ENCODE peak calls at places on chromosomes 2 and 18, in ten cellular contexts. Y is IMR-90; X is small intestine; Z is lung; J is OCI-LY7; Q is body of pancreas; I is transverse colon; A is naive thymus-derived CD4-positive, alpha-beta T cell; U is aorta; R is WERI-Rb-1. D is an unnamed sample.

GRCh38 chr18:80046011-80046410 is 11.8 kb downstream of the RBFA start:
- DNase-seq in Q (no peak), I (no peak), J (no peak), U (no peak), Y (no peak), R (no peak), X (no peak), Z (no peak), A (no peak), D (no peak)

GRCh38 chr2:120741514-120742448 is 6.1 kb downstream of the GLI2 start:
- DNase-seq in Y (no peak), R (no peak), J (no peak), U (no peak), Q (peak), A (no peak), I (no peak), Z (peak), X (no peak), D (peak)

GRCh38 chr2:232367591-232368233 is 10.8 kb upstream of the ALPP start:
- DNase-seq in U (peak), Y (no peak), Z (no peak), Q (no peak), X (no peak), A (no peak), I (no peak), J (no peak), R (peak), D (no peak)

GRCh38 chr2:56291711-56292110 is 107.9 kb downstream of the CCDC85A start:
- DNase-seq in Y (no peak), J (no peak), A (no peak), R (no peak), X (no peak), I (no peak), Q (no peak), Z (no peak), U (no peak), D (no peak)

GRCh38 chr2:36538345-36538744 is 59.6 kb downstream of the FEZ2 start:
- DNase-seq in R (no peak), Z (no peak), I (no peak), X (no peak), Y (no peak), J (no peak), Q (no peak), A (no peak), U (no peak), D (no peak)

GRCh38 chr18:60070631-60071030 is 170.8 kb downstream of the PMAIP1 start:
- DNase-seq in A (no peak), U (no peak), Z (no peak), Y (no peak), Q (no peak), X (no peak), J (no peak), I (no peak), R (no peak), D (no peak)

GRCh38 chr18:12657048-12657848 is 659 bp downstream of the SPIRE1 start:
- DNase-seq in U (peak), A (peak), R (peak), Y (peak), X (no peak), Q (peak), J (no peak), I (peak), Z (peak), D (peak)

GRCh38 chr2:77228379-77228778 is 293.8 kb downstream of the LRRTM4 start:
- DNase-seq in R (peak), Y (no peak), Q (no peak), A (no peak), Z (no peak), J (no peak), U (no peak), I (no peak), X (no peak), D (no peak)

GRCh38 chr2:148000095-148000494 is 20.4 kb downstream of the ORC4 start:
- DNase-seq in R (no peak), Y (no peak), J (no peak), U (no peak), Z (no peak), X (no peak), A (no peak), I (no peak), Q (no peak), D (no peak)

GRCh38 chr18:69956037-69956436 is 8.4 kb upstream of the CD226 start:
- DNase-seq in Z (no peak), X (no peak), R (no peak), Y (no peak), A (no peak), U (no peak), J (no peak), Q (no peak), I (no peak), D (no peak)

GRCh38 chr2:197954328-197954727 is 149.9 kb downstream of the PLCL1 start:
- DNase-seq in Q (no peak), A (peak), R (no peak), J (no peak), Z (no peak), Y (no peak), U (no peak), X (no peak), I (no peak), D (no peak)

GRCh38 chr2:197950754-197951153 is 146.4 kb downstream of the PLCL1 start:
- DNase-seq in Y (no peak), A (no peak), X (no peak), J (no peak), I (no peak), Z (no peak), U (no peak), R (no peak), Q (no peak), D (no peak)

GRCh38 chr2:197949224-197949623 is 144.8 kb downstream of the PLCL1 start:
- DNase-seq in A (no peak), I (no peak), U (no peak), Z (no peak), Y (no peak), R (no peak), Q (no peak), J (no peak), X (no peak), D (no peak)

GRCh38 chr2:197947219-197947757 is 142.9 kb downstream of the PLCL1 start:
- DNase-seq in Y (no peak), Q (no peak), I (no peak), X (no peak), A (no peak), R (no peak), J (no peak), Z (no peak), U (no peak), D (no peak)

DNA sequence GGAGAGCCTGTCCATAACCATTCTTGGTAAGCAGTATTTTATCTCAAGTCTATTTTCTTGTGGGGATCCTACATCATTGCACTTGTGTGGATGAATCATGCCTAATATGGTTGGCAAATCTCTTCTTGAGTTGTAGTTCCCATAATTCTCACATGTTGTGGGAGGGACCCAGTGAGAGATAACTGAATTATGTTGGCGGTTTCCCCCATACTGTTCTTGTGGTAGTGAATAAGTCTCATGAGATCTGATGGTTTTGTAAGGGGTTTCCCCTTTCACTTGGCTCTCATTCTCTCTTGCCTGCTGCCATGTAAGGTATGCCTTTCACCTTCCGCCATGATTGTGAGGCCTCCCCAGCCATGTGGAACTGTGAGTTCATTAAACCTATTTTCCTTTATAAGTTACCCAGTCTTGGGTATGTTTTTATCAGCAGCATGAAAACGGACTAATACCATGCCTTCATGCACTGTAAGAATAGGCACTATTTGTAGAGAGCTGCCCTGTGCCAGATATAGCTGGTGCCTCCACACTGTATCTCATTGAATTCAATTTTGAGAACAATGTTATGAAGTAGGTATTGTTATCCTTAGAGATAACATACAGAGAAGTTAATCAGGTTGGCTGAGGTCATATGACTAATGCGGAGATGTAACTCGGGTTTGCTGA is 148.3 kb downstream of the PLCL1 start:
- DNase-seq in R (no peak), J (no peak), Y (no peak), A (no peak), Q (no peak), U (no peak), X (no peak), Z (no peak), I (no peak), D (no peak)
- H3K27ac ChIP-seq in R (no peak), J (no peak), Y (no peak), A (no peak), Q (no peak), U (no peak), X (no peak), Z (no peak), I (no peak), D (no peak)

DNA sequence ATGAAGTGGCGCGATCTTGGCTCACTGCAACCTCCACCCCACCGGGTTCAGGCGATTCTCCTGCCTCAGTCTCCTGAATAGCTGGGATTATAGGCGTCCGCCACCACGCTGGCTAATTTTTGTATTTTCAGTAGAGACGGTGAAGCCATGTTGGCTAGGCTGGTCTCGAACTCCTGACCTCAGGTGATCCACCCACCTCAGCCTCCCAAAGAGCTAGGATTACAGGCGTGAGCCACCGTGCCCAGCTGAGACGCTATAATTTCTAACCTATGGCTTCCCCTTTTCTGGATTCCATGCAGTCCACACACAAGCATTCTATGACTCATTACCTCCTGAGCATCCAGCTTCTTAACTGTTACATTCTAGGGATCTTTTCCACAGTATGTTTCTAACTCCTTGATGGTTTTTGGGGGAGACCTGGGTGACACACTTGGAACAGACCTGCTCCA is 11.9 kb upstream of the KCMF1 start:
- DNase-seq in A (no peak), J (no peak), R (no peak), Y (peak), I (no peak), Q (no peak), X (peak), U (no peak), Z (no peak), D (no peak)
- H3K27ac ChIP-seq in A (no peak), J (no peak), R (no peak), Y (peak), I (peak), Q (peak), X (peak), U (no peak), Z (no peak), D (no peak)

DNA sequence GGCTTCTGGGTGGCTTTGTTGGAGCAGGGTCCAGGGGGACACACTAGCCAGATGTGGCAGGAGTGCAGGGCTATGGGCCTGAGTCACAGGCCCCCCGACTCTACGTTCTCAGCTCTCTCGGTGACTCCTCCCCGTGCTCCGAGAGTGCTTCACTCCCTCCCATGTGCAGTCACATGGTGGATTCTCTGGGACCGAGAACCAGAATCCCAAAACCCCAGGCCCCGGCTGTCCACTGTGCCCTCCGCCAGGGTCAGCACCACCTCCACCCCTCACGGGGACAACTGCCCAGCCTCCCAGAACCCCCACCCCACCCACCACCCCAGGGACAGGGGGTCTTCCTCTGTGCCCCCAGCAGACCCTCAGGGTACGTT is 4.2 kb downstream of the RAMP1 start:
- DNase-seq in R (no peak), Y (no peak), J (no peak), Q (no peak), U (no peak), Z (peak), A (no peak), I (no peak), X (no peak), D (no peak)
- H3K27ac ChIP-seq in R (no peak), Y (no peak), J (no peak), Q (peak), U (peak), Z (peak), A (no peak), I (peak), X (no peak), D (peak)

GRCh38 chr18:7814754-7815315 is 247.7 kb downstream of the PTPRM start:
- DNase-seq in X (no peak), Z (no peak), A (no peak), R (no peak), I (no peak), J (no peak), U (no peak), Q (no peak), Y (no peak), D (no peak)
- H3K27ac ChIP-seq in X (no peak), Z (no peak), A (no peak), R (no peak), I (no peak), J (no peak), U (no peak), Q (no peak), Y (no peak), D (no peak)

DNA sequence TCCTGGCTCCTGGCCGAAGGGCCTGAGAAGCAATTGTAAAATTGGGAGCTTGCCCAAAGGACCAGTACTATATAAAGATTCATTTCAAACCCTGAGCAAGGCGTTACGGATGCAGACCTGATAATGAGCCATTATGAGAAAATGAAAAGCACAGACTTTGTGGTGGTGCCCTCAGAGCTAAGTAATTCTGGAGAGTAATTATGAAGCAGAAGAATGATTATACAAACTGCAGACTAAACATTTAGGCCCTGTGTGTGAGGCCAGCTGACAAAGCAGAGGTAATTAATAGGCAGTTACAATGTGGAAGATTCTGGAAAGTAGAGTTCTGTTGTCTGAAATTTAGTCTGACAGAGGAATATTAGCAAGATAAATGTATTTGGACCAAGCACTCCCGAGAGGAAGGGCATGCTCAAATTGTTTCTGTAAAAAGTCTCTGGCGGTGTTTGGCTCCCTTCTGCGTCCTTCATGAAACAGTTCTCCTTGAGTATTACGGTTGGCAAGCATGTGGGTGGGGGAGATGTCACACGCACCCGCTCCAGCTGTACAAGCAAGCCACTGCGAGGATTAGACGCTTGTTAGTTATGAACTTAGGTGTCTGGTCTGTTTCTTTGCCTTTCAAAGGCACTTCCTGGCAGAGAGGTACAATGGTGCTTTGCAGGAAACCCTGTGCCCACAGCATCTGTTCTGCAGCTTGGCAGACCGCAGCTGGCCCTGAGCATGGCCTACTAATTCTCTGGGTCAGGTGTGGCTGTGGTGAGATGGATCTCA is 45.5 kb downstream of the CDC42EP3 start:
- DNase-seq in U (no peak), I (peak), X (peak), R (no peak), Z (no peak), A (peak), Y (peak), J (peak), Q (peak), D (no peak)
- H3K27ac ChIP-seq in U (peak), I (peak), X (peak), R (no peak), Z (peak), A (peak), Y (no peak), J (no peak), Q (peak), D (peak)

D was measured in stomach.